ENCODE peak calls at places on chromosome 1, in seven cellular contexts. C, J, A, K, D, W and O are unnamed samples.

GRCh38 chr1:189616893-189617292 is 860.8 kb downstream of the BRINP3 start:
- DNase-seq in C (no peak), J (no peak), A (no peak), K (peak; percentile 84), D (no peak), W (no peak), O (no peak)

GRCh38 chr1:207050428-207050767 is 610 bp downstream of the YOD1 start:
- DNase-seq in C (no peak), J (no peak), A (peak; percentile 18), K (no peak), D (no peak), W (no peak), O (no peak)

GRCh38 chr1:1678581-1679380 is 13.8 kb downstream of the SLC35E2B start:
- DNase-seq in C (no peak), J (peak; percentile 80), A (peak; percentile 30), K (no peak), D (no peak), W (peak; percentile 84), O (no peak)

GRCh38 chr1:234962340-234962989 is 166.2 kb downstream of the TOMM20 start:
- DNase-seq in C (no peak), J (peak; percentile 73), A (no peak), K (peak; percentile 99), D (no peak), W (no peak), O (no peak)

GRCh38 chr1:34781071-34781843 is at the start of gene GJB3:
- DNase-seq in C (peak; percentile 49), J (no peak), A (no peak), K (peak; percentile 1), D (no peak), W (no peak), O (no peak)

GRCh38 chr1:73901656-73902276 is 296.2 kb downstream of the LRRIQ3 start:
- DNase-seq in C (no peak), J (no peak), A (no peak), K (no peak), D (no peak), W (no peak), O (no peak)

GRCh38 chr1:178620584-178621475 is 104.2 kb upstream of the RALGPS2 start:
- DNase-seq in C (no peak), J (no peak), A (no peak), K (no peak), D (no peak), W (no peak), O (no peak)

GRCh38 chr1:244302889-244303609 is 148.7 kb downstream of the ADSS2 start:
- DNase-seq in C (no peak), J (no peak), A (no peak), K (peak; percentile 72), D (no peak), W (no peak), O (no peak)

GRCh38 chr1:202807367-202807925 is 775 bp downstream of the KDM5B start:
- DNase-seq in C (no peak), J (peak; percentile 83), A (peak; percentile 15), K (peak; percentile 55), D (no peak), W (no peak), O (no peak)

GRCh38 chr1:110556471-110556807 is 37.5 kb upstream of the KCNA10 start:
- DNase-seq in C (no peak), J (peak; percentile 23), A (no peak), K (no peak), D (peak; percentile 97), W (no peak), O (peak; percentile 86)

GRCh38 chr1:213989740-213990472 is 2.1 kb downstream of the PROX1 start:
- DNase-seq in C (no peak), J (no peak), A (no peak), K (no peak), D (no peak), W (no peak), O (peak; percentile 35)

GRCh38 chr1:229124471-229125198 is 146.3 kb upstream of the RAB4A start:
- DNase-seq in C (no peak), J (no peak), A (no peak), K (no peak), D (no peak), W (peak; percentile 52), O (no peak)

GRCh38 chr1:12063141-12064072 is at the start of gene TNFRSF8:
- DNase-seq in C (no peak), J (peak; percentile 68), A (no peak), K (no peak), D (no peak), W (no peak), O (no peak)

GRCh38 chr1:226723640-226724532 is 15.2 kb downstream of the ITPKB start:
- DNase-seq in C (no peak), J (no peak), A (no peak), K (no peak), D (no peak), W (no peak), O (no peak)